ENCODE peak calls at places on chromosome 2, in six cellular contexts. One of them, this sample, is unnamed. For H3K9me3, the result is how much of the 10 kb centered on the place peaks cover.

GRCh38 chr2:12965540-12966269 is 249.0 kb downstream of the TRIB2 start:
- DNase-seq in neural progenitor cell: no peak
- DNase-seq in AG04450: peak
- DNase-seq in esophagus squamous epithelium: no peak
- DNase-seq in A549: no peak
- DNase-seq in colonic mucosa: no peak
- DNase-seq in this sample: no peak

GRCh38 chr2:191114403-191114886 is 36.3 kb downstream of the STAT4 start:
- DNase-seq in neural progenitor cell: no peak
- DNase-seq in AG04450: no peak
- DNase-seq in A549: peak
- DNase-seq in esophagus squamous epithelium: no peak
- DNase-seq in colonic mucosa: no peak
- DNase-seq in this sample: no peak

GRCh38 chr2:141554810-141555209 is 576.0 kb downstream of the LRP1B start:
- DNase-seq in colonic mucosa: no peak
- DNase-seq in A549: peak
- DNase-seq in AG04450: peak
- DNase-seq in neural progenitor cell: peak
- DNase-seq in esophagus squamous epithelium: no peak
- DNase-seq in this sample: no peak

GRCh38 chr2:231199219-231199618 is 788 bp downstream of the ARMC9 start:
- DNase-seq in esophagus squamous epithelium: no peak
- DNase-seq in A549: no peak
- DNase-seq in colonic mucosa: peak
- DNase-seq in AG04450: no peak
- DNase-seq in neural progenitor cell: no peak
- DNase-seq in this sample: no peak

GRCh38 chr2:1607971-1608688 is 136.2 kb downstream of the PXDN start:
- DNase-seq in esophagus squamous epithelium: no peak
- DNase-seq in colonic mucosa: no peak
- DNase-seq in A549: no peak
- DNase-seq in AG04450: no peak
- DNase-seq in neural progenitor cell: no peak
- DNase-seq in this sample: no peak

GRCh38 chr2:147696426-147696825 is 148.4 kb upstream of the ACVR2A start:
- DNase-seq in colonic mucosa: peak
- DNase-seq in neural progenitor cell: no peak
- DNase-seq in esophagus squamous epithelium: no peak
- DNase-seq in AG04450: no peak
- DNase-seq in A549: no peak
- DNase-seq in this sample: no peak

GRCh38 chr2:226887940-226888339 is 52.1 kb downstream of the RHBDD1 start:
- DNase-seq in neural progenitor cell: no peak
- DNase-seq in colonic mucosa: no peak
- DNase-seq in AG04450: no peak
- DNase-seq in esophagus squamous epithelium: no peak
- DNase-seq in A549: peak
- DNase-seq in this sample: no peak

GRCh38 chr2:229176136-229176535 is 95.0 kb downstream of the PID1 start:
- DNase-seq in neural progenitor cell: no peak
- DNase-seq in esophagus squamous epithelium: no peak
- DNase-seq in A549: no peak
- DNase-seq in AG04450: no peak
- DNase-seq in colonic mucosa: no peak
- DNase-seq in this sample: no peak

GRCh38 chr2:233148354-233148753 is 88.2 kb downstream of the INPP5D start:
- DNase-seq in neural progenitor cell: no peak
- DNase-seq in esophagus squamous epithelium: no peak
- DNase-seq in AG04450: no peak
- DNase-seq in A549: no peak
- DNase-seq in colonic mucosa: no peak
- DNase-seq in this sample: no peak

GRCh38 chr2:223034241-223034933 is 17.6 kb upstream of the KCNE4 start:
- DNase-seq in neural progenitor cell: no peak
- DNase-seq in AG04450: no peak
- DNase-seq in colonic mucosa: no peak
- DNase-seq in A549: no peak
- DNase-seq in esophagus squamous epithelium: no peak
- DNase-seq in this sample: no peak

GRCh38 chr2:7773362-7773973 is 856.3 kb downstream of the RNF144A start:
- DNase-seq in colonic mucosa: no peak
- DNase-seq in AG04450: no peak
- DNase-seq in neural progenitor cell: no peak
- DNase-seq in A549: no peak
- DNase-seq in esophagus squamous epithelium: no peak
- DNase-seq in this sample: no peak

GRCh38 chr2:241741016-241741415 is 6.6 kb downstream of the D2HGDH start:
- DNase-seq in esophagus squamous epithelium: no peak
- DNase-seq in AG04450: no peak
- DNase-seq in colonic mucosa: no peak
- DNase-seq in neural progenitor cell: no peak
- DNase-seq in A549: no peak
- DNase-seq in this sample: no peak

GRCh38 chr2:127818794-127819425 is 7.9 kb upstream of the WDR33 start:
- DNase-seq in esophagus squamous epithelium: no peak
- DNase-seq in AG04450: no peak
- DNase-seq in colonic mucosa: no peak
- DNase-seq in neural progenitor cell: no peak
- DNase-seq in A549: no peak
- DNase-seq in this sample: no peak

GRCh38 chr2:162490052-162490717 is 146.3 kb downstream of the GCA start:
- DNase-seq in esophagus squamous epithelium: no peak
- DNase-seq in A549: no peak
- DNase-seq in neural progenitor cell: no peak
- DNase-seq in AG04450: no peak
- DNase-seq in colonic mucosa: no peak
- DNase-seq in this sample: no peak

GRCh38 chr2:114442545-114442944 is at the start of gene DPP10:
- DNase-seq in AG04450: no peak
- DNase-seq in colonic mucosa: peak
- DNase-seq in esophagus squamous epithelium: no peak
- DNase-seq in A549: peak
- DNase-seq in neural progenitor cell: peak
- DNase-seq in this sample: no peak

GRCh38 chr2:54899576-54900200 is 150.6 kb downstream of the RTN4 start:
- DNase-seq in neural progenitor cell: peak
- DNase-seq in AG04450: peak
- DNase-seq in esophagus squamous epithelium: no peak
- DNase-seq in A549: peak
- DNase-seq in colonic mucosa: no peak
- DNase-seq in this sample: no peak

GRCh38 chr2:26530696-26531095 is 52.8 kb upstream of the OTOF start:
- DNase-seq in A549: no peak
- DNase-seq in AG04450: no peak
- DNase-seq in neural progenitor cell: no peak
- DNase-seq in colonic mucosa: no peak
- DNase-seq in esophagus squamous epithelium: no peak
- DNase-seq in this sample: no peak

GRCh38 chr2:179711375-179711774 is 150.0 kb downstream of the ZNF385B start:
- DNase-seq in colonic mucosa: no peak
- DNase-seq in A549: no peak
- DNase-seq in AG04450: no peak
- DNase-seq in neural progenitor cell: no peak
- DNase-seq in esophagus squamous epithelium: no peak
- DNase-seq in this sample: no peak

GRCh38 chr2:55581435-55581834 is 36.0 kb downstream of the PPP4R3B start:
- DNase-seq in esophagus squamous epithelium: no peak
- DNase-seq in colonic mucosa: no peak
- DNase-seq in neural progenitor cell: peak
- DNase-seq in A549: peak
- DNase-seq in AG04450: no peak
- DNase-seq in this sample: no peak

GRCh38 chr2:215143458-215143857 is 5.0 kb upstream of the ABCA12 start:
- DNase-seq in colonic mucosa: no peak
- DNase-seq in A549: no peak
- DNase-seq in neural progenitor cell: no peak
- DNase-seq in AG04450: no peak
- DNase-seq in esophagus squamous epithelium: no peak
- DNase-seq in this sample: no peak

GRCh38 chr2:32960238-32960637 is 13.5 kb downstream of the LTBP1 start:
- DNase-seq in neural progenitor cell: no peak
- DNase-seq in esophagus squamous epithelium: no peak
- DNase-seq in A549: no peak
- DNase-seq in AG04450: no peak
- DNase-seq in colonic mucosa: no peak
- DNase-seq in this sample: no peak

GRCh38 chr2:80519699-80520291 is 215.2 kb upstream of the LRRTM1 start:
- DNase-seq in AG04450: no peak
- DNase-seq in neural progenitor cell: no peak
- DNase-seq in A549: no peak
- DNase-seq in esophagus squamous epithelium: no peak
- DNase-seq in colonic mucosa: no peak
- DNase-seq in this sample: no peak

GRCh38 chr2:47534179-47534919 is 131.4 kb downstream of the MSH2 start:
- DNase-seq in AG04450: peak
- DNase-seq in neural progenitor cell: no peak
- DNase-seq in esophagus squamous epithelium: no peak
- DNase-seq in A549: peak
- DNase-seq in colonic mucosa: peak
- DNase-seq in this sample: no peak

GRCh38 chr2:66364495-66364992 is 70.4 kb upstream of the MEIS1 start:
- DNase-seq in neural progenitor cell: no peak
- DNase-seq in A549: no peak
- DNase-seq in esophagus squamous epithelium: no peak
- DNase-seq in colonic mucosa: no peak
- DNase-seq in AG04450: no peak
- DNase-seq in this sample: no peak

GRCh38 chr2:118417417-118418125 is 329.3 kb downstream of the INSIG2 start:
- DNase-seq in AG04450: no peak
- DNase-seq in esophagus squamous epithelium: no peak
- DNase-seq in neural progenitor cell: no peak
- DNase-seq in A549: no peak
- DNase-seq in colonic mucosa: no peak
- DNase-seq in this sample: no peak

GRCh38 chr2:203861197-203861596 is 6.4 kb upstream of the CTLA4 start:
- DNase-seq in AG04450: no peak
- DNase-seq in A549: no peak
- DNase-seq in colonic mucosa: no peak
- DNase-seq in neural progenitor cell: no peak
- DNase-seq in esophagus squamous epithelium: no peak
- DNase-seq in this sample: no peak

DNA sequence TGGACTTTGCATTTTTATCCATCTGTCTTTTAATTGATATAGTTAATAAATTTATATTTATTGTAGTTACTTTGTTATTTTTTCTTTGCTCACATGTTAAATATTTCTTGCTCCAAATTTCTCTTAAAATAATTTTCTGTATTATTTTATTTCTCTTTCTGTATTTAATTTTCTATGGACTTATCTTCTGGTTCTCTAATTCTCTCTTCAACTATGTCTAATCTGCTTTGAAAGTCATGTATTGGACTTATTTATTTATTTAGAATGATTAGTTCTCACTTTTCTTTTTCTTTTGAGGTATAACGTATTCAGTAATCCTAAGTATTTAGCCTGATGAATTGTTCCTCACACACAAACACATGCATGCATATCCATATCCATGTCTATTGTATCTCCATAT is 53.1 kb downstream of the ASB1 start:
- DNase-seq in colonic mucosa: no peak
- DNase-seq in esophagus squamous epithelium: no peak
- DNase-seq in A549: no peak
- DNase-seq in AG04450: no peak
- DNase-seq in neural progenitor cell: no peak
- DNase-seq in this sample: no peak
- H3K9me3 ChIP-seq in colonic mucosa: under half
- H3K9me3 ChIP-seq in esophagus squamous epithelium: under half
- H3K9me3 ChIP-seq in A549: under half
- H3K9me3 ChIP-seq in AG04450: under half
- H3K9me3 ChIP-seq in neural progenitor cell: under half
- H3K9me3 ChIP-seq in this sample: under half

DNA sequence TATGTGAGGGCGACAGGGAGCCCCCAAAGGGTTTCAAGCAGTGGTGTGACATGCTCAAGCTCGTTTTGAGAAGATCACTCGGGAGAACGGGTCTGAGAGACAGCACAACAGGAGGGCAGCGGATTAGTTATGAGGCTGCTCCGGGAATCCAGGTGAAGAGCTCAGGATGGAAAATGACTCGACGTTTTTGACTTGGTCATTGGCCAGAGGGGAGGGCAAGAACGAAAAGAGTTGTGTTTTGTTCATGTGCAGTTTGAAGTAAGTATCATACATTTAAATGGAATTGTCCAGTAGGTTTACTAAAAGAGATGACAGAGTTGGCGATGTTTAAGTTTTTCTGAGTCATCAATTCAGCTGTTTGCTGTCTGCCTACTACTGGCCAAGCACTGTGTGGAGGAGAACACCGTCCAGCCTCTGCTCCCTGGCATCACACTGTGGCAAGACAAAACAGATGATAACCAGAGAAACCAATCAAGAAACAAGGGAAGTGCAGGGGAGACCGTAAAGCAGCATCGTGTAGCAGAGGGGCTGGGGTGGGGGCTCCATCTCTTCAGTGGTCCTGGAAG is 25.3 kb upstream of the ANXA4 start:
- DNase-seq in neural progenitor cell: no peak
- DNase-seq in colonic mucosa: no peak
- DNase-seq in AG04450: no peak
- DNase-seq in A549: peak
- DNase-seq in esophagus squamous epithelium: no peak
- DNase-seq in this sample: no peak
- H3K9me3 ChIP-seq in neural progenitor cell: under half
- H3K9me3 ChIP-seq in colonic mucosa: under half
- H3K9me3 ChIP-seq in AG04450: under half
- H3K9me3 ChIP-seq in A549: under half
- H3K9me3 ChIP-seq in esophagus squamous epithelium: under half
- H3K9me3 ChIP-seq in this sample: under half

GRCh38 chr2:170923799-170924198 is 5.3 kb upstream of the GORASP2 start:
- DNase-seq in colonic mucosa: no peak
- DNase-seq in esophagus squamous epithelium: no peak
- DNase-seq in A549: no peak
- DNase-seq in neural progenitor cell: no peak
- DNase-seq in AG04450: no peak
- DNase-seq in this sample: no peak
- H3K9me3 ChIP-seq in colonic mucosa: under half
- H3K9me3 ChIP-seq in esophagus squamous epithelium: under half
- H3K9me3 ChIP-seq in A549: under half
- H3K9me3 ChIP-seq in neural progenitor cell: under half
- H3K9me3 ChIP-seq in AG04450: under half
- H3K9me3 ChIP-seq in this sample: under half

GRCh38 chr2:238475034-238475433 is 48.3 kb downstream of the ASB1 start:
- DNase-seq in colonic mucosa: no peak
- DNase-seq in neural progenitor cell: no peak
- DNase-seq in AG04450: no peak
- DNase-seq in A549: no peak
- DNase-seq in esophagus squamous epithelium: no peak
- DNase-seq in this sample: no peak

GRCh38 chr2:238475571-238475970 is 48.8 kb downstream of the ASB1 start:
- DNase-seq in AG04450: no peak
- DNase-seq in esophagus squamous epithelium: no peak
- DNase-seq in neural progenitor cell: no peak
- DNase-seq in A549: no peak
- DNase-seq in colonic mucosa: no peak
- DNase-seq in this sample: no peak

GRCh38 chr2:238473014-238473413 is 46.3 kb downstream of the ASB1 start:
- DNase-seq in esophagus squamous epithelium: no peak
- DNase-seq in A549: no peak
- DNase-seq in colonic mucosa: no peak
- DNase-seq in neural progenitor cell: no peak
- DNase-seq in AG04450: no peak
- DNase-seq in this sample: no peak

GRCh38 chr2:238476258-238476657 is 49.5 kb downstream of the ASB1 start:
- DNase-seq in AG04450: no peak
- DNase-seq in esophagus squamous epithelium: no peak
- DNase-seq in neural progenitor cell: no peak
- DNase-seq in A549: no peak
- DNase-seq in colonic mucosa: peak
- DNase-seq in this sample: no peak

GRCh38 chr2:238473523-238473922 is 46.8 kb downstream of the ASB1 start:
- DNase-seq in esophagus squamous epithelium: no peak
- DNase-seq in AG04450: no peak
- DNase-seq in A549: no peak
- DNase-seq in colonic mucosa: no peak
- DNase-seq in neural progenitor cell: no peak
- DNase-seq in this sample: no peak
- H3K9me3 ChIP-seq in esophagus squamous epithelium: under half
- H3K9me3 ChIP-seq in AG04450: under half
- H3K9me3 ChIP-seq in A549: under half
- H3K9me3 ChIP-seq in colonic mucosa: under half
- H3K9me3 ChIP-seq in neural progenitor cell: under half
- H3K9me3 ChIP-seq in this sample: under half